ENCODE peak calls at places on chromosomes 13 and 19, in seven cellular contexts. D, V, U, X, N, L and J are unnamed samples.

GRCh38 chr19:47032171-47032811 is 12.7 kb downstream of the NPAS1 start:
- DNase-seq in D (peak; percentile 80), V (no peak), U (no peak), X (peak; percentile 52), N (peak; percentile 77), L (peak; percentile 67), J (no peak)

GRCh38 chr19:50020481-50020880 is 4.7 kb downstream of the VRK3 start:
- DNase-seq in D (no peak), V (no peak), U (no peak), X (no peak), N (no peak), L (no peak), J (no peak)

GRCh38 chr13:25267715-25268114 is 19.6 kb downstream of the MTMR6 start:
- DNase-seq in D (no peak), V (peak; percentile 26), U (no peak), X (no peak), N (no peak), L (no peak), J (peak; percentile 34)

GRCh38 chr13:76016799-76017198 is 380.7 kb downstream of the LMO7 start:
- DNase-seq in D (no peak), V (peak; percentile 23), U (no peak), X (peak; percentile 59), N (no peak), L (peak; percentile 8), J (peak; percentile 68)

GRCh38 chr13:44854264-44855060 is 134.8 kb downstream of the NUFIP1 start:
- DNase-seq in D (no peak), V (peak; percentile 11), U (no peak), X (no peak), N (peak; percentile 74), L (peak; percentile 61), J (no peak)

GRCh38 chr13:19597523-19597922 is 35.9 kb upstream of the MPHOSPH8 start:
- DNase-seq in D (no peak), V (peak; percentile 86), U (no peak), X (no peak), N (no peak), L (no peak), J (no peak)

GRCh38 chr13:49996951-49997895 is at the start of gene TRIM13:
- DNase-seq in D (peak; percentile 61), V (peak; percentile 88), U (peak; percentile 88), X (peak; percentile 94), N (peak; percentile 92), L (peak; percentile 92), J (peak; percentile 94)

GRCh38 chr13:77062097-77062496 is 35.1 kb upstream of the FBXL3 start:
- DNase-seq in D (no peak), V (peak; percentile 67), U (no peak), X (no peak), N (no peak), L (no peak), J (no peak)

GRCh38 chr19:43354305-43354627 is 780 bp downstream of the CD177 start:
- DNase-seq in D (no peak), V (no peak), U (no peak), X (peak; percentile 16), N (no peak), L (no peak), J (no peak)

GRCh38 chr13:98206946-98207345 is 29.9 kb upstream of the RNF113B start:
- DNase-seq in D (no peak), V (peak; percentile 99), U (no peak), X (no peak), N (no peak), L (no peak), J (no peak)

GRCh38 chr19:14091885-14092462 is 1.4 kb upstream of the SAMD1 start:
- DNase-seq in D (peak; percentile 55), V (no peak), U (no peak), X (no peak), N (peak; percentile 63), L (no peak), J (peak; percentile 60)

GRCh38 chr19:47227347-47228167 is 3.4 kb downstream of the BBC3 start:
- DNase-seq in D (no peak), V (peak; percentile 94), U (peak; percentile 89), X (peak; percentile 91), N (peak; percentile 77), L (peak; percentile 89), J (peak; percentile 87)

GRCh38 chr19:15241259-15241658 is 9.0 kb upstream of the EPHX3 start:
- DNase-seq in D (no peak), V (peak; percentile 32), U (no peak), X (no peak), N (no peak), L (no peak), J (no peak)

GRCh38 chr19:35991731-35992450 is 3.1 kb upstream of the SDHAF1 start:
- DNase-seq in D (no peak), V (no peak), U (no peak), X (no peak), N (no peak), L (no peak), J (no peak)

GRCh38 chr13:53198017-53198416 is 169.4 kb downstream of the OLFM4 start:
- DNase-seq in D (no peak), V (no peak), U (no peak), X (no peak), N (no peak), L (no peak), J (no peak)

GRCh38 chr19:13705928-13706447 is 58.3 kb upstream of the MRI1 start:
- DNase-seq in D (no peak), V (no peak), U (no peak), X (no peak), N (no peak), L (no peak), J (no peak)

GRCh38 chr19:686589-687297 is 8.5 kb downstream of the PRSS57 start:
- DNase-seq in D (no peak), V (no peak), U (no peak), X (no peak), N (no peak), L (no peak), J (no peak)

GRCh38 chr13:95643814-95644598 is 500 bp downstream of the DZIP1 start:
- DNase-seq in D (no peak), V (peak; percentile 35), U (peak; percentile 32), X (peak; percentile 27), N (no peak), L (no peak), J (no peak)

GRCh38 chr19:48393559-48394330 is at the start of gene GRIN2D:
- DNase-seq in D (no peak), V (peak; percentile 33), U (no peak), X (peak; percentile 33), N (peak; percentile 53), L (peak; percentile 16), J (no peak)

GRCh38 chr19:48394331-48395169 is 1.1 kb downstream of the GRIN2D start:
- DNase-seq in D (no peak), V (no peak), U (no peak), X (no peak), N (no peak), L (peak; percentile 21), J (no peak)

GRCh38 chr19:48390188-48391099 is 907 bp downstream of the KDELR1 start:
- DNase-seq in D (peak; percentile 73), V (peak; percentile 49), U (peak; percentile 61), X (peak; percentile 68), N (peak; percentile 80), L (peak; percentile 75), J (peak; percentile 81)

GRCh38 chr19:48393196-48393558 is 291 bp upstream of the GRIN2D start:
- DNase-seq in D (no peak), V (no peak), U (no peak), X (no peak), N (no peak), L (no peak), J (no peak)

GRCh38 chr19:48391100-48392005 is at the start of gene KDELR1:
- DNase-seq in D (peak; percentile 84), V (peak; percentile 60), U (peak; percentile 81), X (peak; percentile 87), N (peak; percentile 88), L (peak; percentile 82), J (peak; percentile 76)
- TF ChIP-seq POLR2A in D (peak; percentile 22), V (no peak), U (peak; percentile 73), X (no peak), N (peak; percentile 53), L (peak; percentile 65), J (peak; percentile 40)

DNA sequence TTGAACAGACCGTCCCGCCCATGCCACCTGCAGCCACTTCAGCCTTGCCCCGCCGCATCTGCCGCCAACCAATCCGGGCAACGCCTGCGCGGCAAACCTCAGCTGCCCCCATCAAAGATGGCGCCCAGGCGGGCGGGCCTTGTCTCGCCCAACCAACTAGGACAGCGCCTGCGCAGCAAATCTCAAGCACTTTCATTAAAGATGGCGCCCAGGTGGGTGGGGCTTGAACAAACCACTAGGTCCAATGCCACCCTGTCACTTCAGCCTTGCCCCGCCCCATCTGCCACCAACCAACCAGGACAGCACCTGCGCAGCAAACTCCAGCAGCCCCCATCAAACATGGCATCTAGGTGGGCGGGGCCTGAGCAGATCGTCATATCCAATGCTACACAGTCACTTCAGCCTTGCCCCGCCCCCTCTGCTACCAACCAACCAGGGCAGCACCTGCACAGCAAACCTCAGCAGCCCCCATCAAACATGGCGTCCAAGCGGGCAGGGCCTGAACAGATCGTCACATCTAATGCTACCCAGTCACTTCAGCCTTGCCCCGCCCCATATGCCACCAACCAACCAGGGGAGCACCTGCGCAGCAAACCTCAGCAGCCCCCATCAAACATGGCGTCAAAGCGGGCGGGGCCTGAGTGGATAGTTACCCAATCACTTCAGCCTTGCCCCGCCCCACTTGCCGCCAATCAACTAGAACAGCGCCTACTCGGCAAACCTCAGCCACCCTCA is 1.4 kb downstream of the PEG3 start:
- DNase-seq in D (no peak), V (no peak), U (peak; percentile 95), X (peak; percentile 99), N (peak; percentile 67), L (peak; percentile 84), J (peak; percentile 49)
- TF ChIP-seq POLR2A in D (no peak), V (no peak), U (no peak), X (no peak), N (no peak), L (no peak), J (no peak)

GRCh38 chr19:51986309-51987291 is at the start of gene ZNF350:
- DNase-seq in D (peak; percentile 51), V (peak; percentile 97), U (peak; percentile 88), X (peak; percentile 100), N (peak; percentile 88), L (peak; percentile 97), J (peak; percentile 96)
- TF ChIP-seq POLR2A in D (peak; percentile 33), V (peak; percentile 85), U (peak; percentile 28), X (no peak), N (no peak), L (peak; percentile 54), J (peak; percentile 73)

GRCh38 chr19:4198467-4199126 is 16.1 kb downstream of the ANKRD24 start:
- DNase-seq in D (no peak), V (no peak), U (no peak), X (no peak), N (no peak), L (no peak), J (no peak)
- TF ChIP-seq POLR2A in D (no peak), V (no peak), U (no peak), X (no peak), N (no peak), L (no peak), J (no peak)